ENCODE peak calls at places on chromosomes 12 and 14, in seven cellular contexts. J is foreskin fibroblast; Z is stimulated activated CD8-positive, alpha-beta memory T cell treated with anti-CD3 and anti-CD28 coated beads, Interleukin-15, amount 100 ng/mL, for 1 hour; I is endodermal cell; Q is NCI-H1694; W is NCI-H345; A is iPS DF 6.9. S is an unnamed sample.

GRCh38 chr12:75480469-75480949 is at the start of gene GLIPR1:
- DNase-seq in W (no peak), Q (no peak), I (peak), Z (peak), J (peak), A (no peak), S (no peak)

GRCh38 chr12:120421701-120422100 is 16.2 kb upstream of the COX6A1 start:
- DNase-seq in W (no peak), J (no peak), I (no peak), A (no peak), Q (no peak), Z (no peak), S (no peak)

GRCh38 chr14:90592655-90593054 is 195.8 kb downstream of the CALM1 start:
- DNase-seq in J (no peak), Z (no peak), I (no peak), A (no peak), W (no peak), Q (no peak), S (no peak)

GRCh38 chr12:75984577-75985182 is 46.9 kb downstream of the PHLDA1 start:
- DNase-seq in I (no peak), Q (no peak), W (no peak), Z (no peak), J (no peak), A (no peak), S (no peak)

GRCh38 chr12:132955094-132955932 is 793 bp downstream of the ZNF605 start:
- DNase-seq in I (peak), Z (no peak), A (no peak), J (peak), Q (no peak), W (peak), S (peak)

GRCh38 chr14:98909251-98909944 is 362.6 kb downstream of the BCL11B start:
- DNase-seq in I (no peak), Z (no peak), W (peak), J (no peak), Q (no peak), A (no peak), S (no peak)

GRCh38 chr12:104458645-104459555 is 2.2 kb downstream of the CHST11 start:
- DNase-seq in Q (no peak), J (no peak), W (no peak), I (peak), A (no peak), Z (no peak), S (no peak)

GRCh38 chr14:51828017-51828797 is 32.2 kb upstream of the GNG2 start:
- DNase-seq in J (peak), Z (peak), Q (no peak), W (no peak), I (peak), A (no peak), S (no peak)

GRCh38 chr12:90323217-90323616 is 614.6 kb upstream of the ATP2B1 start:
- DNase-seq in J (no peak), Z (no peak), W (no peak), I (no peak), A (no peak), Q (no peak), S (no peak)

GRCh38 chr12:44628180-44628579 is 247.9 kb downstream of the NELL2 start:
- DNase-seq in Q (no peak), J (no peak), W (no peak), A (no peak), Z (no peak), I (no peak), S (no peak)

GRCh38 chr14:105091335-105092123 is 26.3 kb upstream of the GPR132 start:
- DNase-seq in W (peak), A (no peak), I (peak), Z (no peak), Q (peak), J (peak), S (no peak)

GRCh38 chr12:16175893-16176292 is 101.6 kb downstream of the SLC15A5 start:
- DNase-seq in I (no peak), Z (no peak), J (no peak), Q (no peak), A (no peak), W (no peak), S (no peak)

GRCh38 chr12:105092336-105092735 is 8.1 kb upstream of the ALDH1L2 start:
- DNase-seq in W (peak), Z (no peak), Q (no peak), I (peak), J (no peak), A (peak), S (no peak)

GRCh38 chr12:62205348-62205747 is 54.9 kb upstream of the USP15 start:
- DNase-seq in J (no peak), Q (no peak), A (no peak), Z (no peak), I (peak), W (no peak), S (no peak)

GRCh38 chr12:107467716-107468115 is 217.9 kb upstream of the PWP1 start:
- DNase-seq in A (no peak), I (peak), Z (no peak), W (no peak), J (no peak), Q (no peak), S (no peak)

GRCh38 chr12:53381739-53382630 is 2.0 kb downstream of the SP1 start:
- DNase-seq in Q (peak), A (peak), J (peak), I (peak), Z (no peak), W (peak), S (peak)

GRCh38 chr12:32568241-32568640 is 110.9 kb upstream of the DNM1L start:
- DNase-seq in A (no peak), I (no peak), W (no peak), J (peak), Q (no peak), Z (no peak), S (no peak)

GRCh38 chr12:62347922-62348650 is 87.9 kb downstream of the USP15 start:
- DNase-seq in I (no peak), J (peak), Z (no peak), W (no peak), A (no peak), Q (no peak), S (no peak)

GRCh38 chr12:110844551-110845395 is 2.0 kb upstream of the CCDC63 start:
- DNase-seq in Z (no peak), W (no peak), J (peak), Q (peak), I (no peak), A (no peak), S (no peak)

GRCh38 chr12:108234155-108234554 is 105.0 kb downstream of the CMKLR1 start:
- DNase-seq in Z (no peak), Q (no peak), I (no peak), A (no peak), W (no peak), J (no peak), S (no peak)

GRCh38 chr12:52181757-52182156 is 10.1 kb downstream of the KRT80 start:
- DNase-seq in A (no peak), I (peak), J (peak), Q (peak), W (peak), Z (no peak), S (no peak)

GRCh38 chr14:51938137-51938536 is 51.2 kb upstream of the RTRAF start:
- DNase-seq in A (no peak), Z (no peak), Q (no peak), I (no peak), J (no peak), W (no peak), S (no peak)

S was measured in CMK.